ENCODE peak calls at places on chromosomes 4 and X, in six cellular contexts. One of them, this sample, is unnamed.

GRCh38 chr4:97475621-97476020 is 667.7 kb downstream of the STPG2 start:
- DNase-seq in left lung: no peak
- DNase-seq in aorta: no peak
- DNase-seq in mesenchymal stem cell: no peak
- DNase-seq in HCT116: no peak
- DNase-seq in K562: no peak
- DNase-seq in this sample: no peak

GRCh38 chr4:170827562-170828260 is 738.0 kb upstream of the AADAT start:
- DNase-seq in aorta: no peak
- DNase-seq in HCT116: no peak
- DNase-seq in left lung: no peak
- DNase-seq in K562: no peak
- DNase-seq in mesenchymal stem cell: no peak
- DNase-seq in this sample: peak

GRCh38 chrX:68724531-68725020 is 77.1 kb downstream of the STARD8 start:
- DNase-seq in left lung: no peak
- DNase-seq in HCT116: no peak
- DNase-seq in aorta: no peak
- DNase-seq in K562: no peak
- DNase-seq in mesenchymal stem cell: no peak
- DNase-seq in this sample: no peak

GRCh38 chrX:121851033-121851432 is 803.6 kb downstream of the GLUD2 start:
- DNase-seq in aorta: no peak
- DNase-seq in left lung: no peak
- DNase-seq in mesenchymal stem cell: no peak
- DNase-seq in K562: peak
- DNase-seq in HCT116: no peak
- DNase-seq in this sample: no peak

GRCh38 chr4:119025916-119026661 is 109.5 kb upstream of the MYOZ2 start:
- DNase-seq in mesenchymal stem cell: peak
- DNase-seq in HCT116: peak
- DNase-seq in K562: no peak
- DNase-seq in left lung: no peak
- DNase-seq in aorta: no peak
- DNase-seq in this sample: peak

GRCh38 chr4:16082424-16083216 is 1.2 kb downstream of the PROM1 start:
- DNase-seq in HCT116: no peak
- DNase-seq in K562: no peak
- DNase-seq in left lung: peak
- DNase-seq in aorta: peak
- DNase-seq in mesenchymal stem cell: peak
- DNase-seq in this sample: no peak

GRCh38 chr4:48639816-48640215 is 140.3 kb downstream of the FRYL start:
- DNase-seq in HCT116: no peak
- DNase-seq in K562: no peak
- DNase-seq in mesenchymal stem cell: no peak
- DNase-seq in left lung: no peak
- DNase-seq in aorta: no peak
- DNase-seq in this sample: no peak

GRCh38 chr4:103050736-103051436 is 25.7 kb downstream of the SLC9B2 start:
- DNase-seq in K562: no peak
- DNase-seq in HCT116: no peak
- DNase-seq in mesenchymal stem cell: no peak
- DNase-seq in aorta: no peak
- DNase-seq in left lung: no peak
- DNase-seq in this sample: no peak

GRCh38 chr4:135508006-135508714 is 1306.6 kb upstream of the PABPC4L start:
- DNase-seq in aorta: no peak
- DNase-seq in left lung: no peak
- DNase-seq in K562: no peak
- DNase-seq in HCT116: peak
- DNase-seq in mesenchymal stem cell: peak
- DNase-seq in this sample: peak

GRCh38 chr4:13059015-13059414 is 425.1 kb downstream of the RAB28 start:
- DNase-seq in mesenchymal stem cell: no peak
- DNase-seq in left lung: no peak
- DNase-seq in K562: no peak
- DNase-seq in aorta: no peak
- DNase-seq in HCT116: no peak
- DNase-seq in this sample: no peak

GRCh38 chr4:122633211-122633610 is 12.3 kb upstream of the IL21 start:
- DNase-seq in aorta: no peak
- DNase-seq in left lung: no peak
- DNase-seq in mesenchymal stem cell: no peak
- DNase-seq in HCT116: no peak
- DNase-seq in K562: no peak
- DNase-seq in this sample: no peak

GRCh38 chr4:11050766-11051165 is 366.2 kb upstream of the CLNK start:
- DNase-seq in left lung: no peak
- DNase-seq in aorta: no peak
- DNase-seq in HCT116: no peak
- DNase-seq in mesenchymal stem cell: no peak
- DNase-seq in K562: no peak
- DNase-seq in this sample: no peak

GRCh38 chr4:88616275-88616996 is 24.2 kb downstream of the HERC3 start:
- DNase-seq in aorta: no peak
- DNase-seq in mesenchymal stem cell: peak
- DNase-seq in K562: no peak
- DNase-seq in left lung: no peak
- DNase-seq in HCT116: no peak
- DNase-seq in this sample: no peak

GRCh38 chr4:17577660-17578481 is 873 bp downstream of the LAP3 start:
- DNase-seq in mesenchymal stem cell: no peak
- DNase-seq in K562: peak
- DNase-seq in left lung: peak
- DNase-seq in aorta: peak
- DNase-seq in HCT116: no peak
- DNase-seq in this sample: no peak

GRCh38 chr4:103424853-103425252 is 226.7 kb upstream of the CENPE start:
- DNase-seq in aorta: no peak
- DNase-seq in K562: no peak
- DNase-seq in left lung: no peak
- DNase-seq in mesenchymal stem cell: peak
- DNase-seq in HCT116: no peak
- DNase-seq in this sample: peak

GRCh38 chr4:1212546-1213335 is 36.2 kb downstream of the CTBP1 start:
- DNase-seq in HCT116: no peak
- DNase-seq in left lung: peak
- DNase-seq in mesenchymal stem cell: no peak
- DNase-seq in aorta: peak
- DNase-seq in K562: no peak
- DNase-seq in this sample: no peak

GRCh38 chrX:2629316-2630168 is 61.6 kb upstream of the CD99 start:
- DNase-seq in K562: peak
- DNase-seq in mesenchymal stem cell: no peak
- DNase-seq in HCT116: no peak
- DNase-seq in aorta: no peak
- DNase-seq in left lung: no peak
- DNase-seq in this sample: no peak

GRCh38 chr4:170088686-170089085 is 1.1 kb downstream of the AADAT start:
- DNase-seq in mesenchymal stem cell: peak
- DNase-seq in aorta: no peak
- DNase-seq in HCT116: no peak
- DNase-seq in left lung: no peak
- DNase-seq in K562: no peak
- DNase-seq in this sample: no peak

DNA sequence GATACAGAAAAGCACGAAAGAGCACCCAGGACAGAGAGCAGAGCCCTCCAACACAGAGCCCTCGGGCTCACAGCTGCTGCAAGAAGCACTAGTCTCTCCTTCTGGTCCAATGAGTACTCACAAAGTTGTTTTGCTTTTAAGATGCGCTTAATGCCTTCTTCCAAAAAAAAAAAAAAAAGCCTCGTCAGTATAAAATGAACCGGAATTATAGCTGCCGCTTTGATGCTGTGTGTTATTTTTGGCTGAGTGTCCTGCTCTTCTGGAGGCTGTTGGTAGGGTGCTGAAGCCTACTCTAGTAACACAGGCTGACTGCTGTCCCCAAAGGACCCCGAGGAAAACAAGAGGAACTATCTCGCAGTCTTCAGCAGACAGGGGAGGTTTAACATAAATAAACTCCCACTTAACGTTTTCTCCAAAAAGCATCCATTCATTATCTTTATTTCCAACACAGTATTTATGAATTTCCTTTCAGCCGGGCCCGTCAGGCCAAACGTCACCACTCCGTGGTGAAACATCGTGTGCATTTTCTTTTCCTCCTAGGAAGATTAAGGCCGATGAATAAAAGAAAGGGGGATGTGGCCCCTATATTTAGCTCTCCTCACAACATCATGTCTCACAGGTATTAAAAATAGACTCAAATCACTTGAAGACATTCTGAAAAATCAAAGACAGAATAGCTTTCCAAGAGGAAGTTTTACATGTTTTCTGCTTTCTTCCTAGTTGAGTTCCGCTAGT is 213.8 kb upstream of the PPARGC1A start:
- DNase-seq in mesenchymal stem cell: peak
- DNase-seq in HCT116: no peak
- DNase-seq in K562: no peak
- DNase-seq in left lung: no peak
- DNase-seq in aorta: no peak
- DNase-seq in this sample: no peak
- H3K27ac ChIP-seq in mesenchymal stem cell: no peak
- H3K27ac ChIP-seq in HCT116: no peak
- H3K27ac ChIP-seq in K562: no peak
- H3K27ac ChIP-seq in left lung: no peak
- H3K27ac ChIP-seq in aorta: no peak
- H3K27ac ChIP-seq in this sample: no peak

GRCh38 chr4:101158136-101158485 is 189.2 kb downstream of the PPP3CA start:
- DNase-seq in left lung: no peak
- DNase-seq in mesenchymal stem cell: no peak
- DNase-seq in HCT116: no peak
- DNase-seq in aorta: no peak
- DNase-seq in K562: no peak
- DNase-seq in this sample: no peak

GRCh38 chr4:101156619-101157310 is 190.6 kb downstream of the PPP3CA start:
- DNase-seq in aorta: no peak
- DNase-seq in mesenchymal stem cell: no peak
- DNase-seq in K562: no peak
- DNase-seq in HCT116: no peak
- DNase-seq in left lung: no peak
- DNase-seq in this sample: no peak

GRCh38 chr4:101160792-101161592 is 186.3 kb downstream of the PPP3CA start:
- DNase-seq in K562: no peak
- DNase-seq in mesenchymal stem cell: no peak
- DNase-seq in left lung: no peak
- DNase-seq in aorta: no peak
- DNase-seq in HCT116: peak
- DNase-seq in this sample: peak

GRCh38 chr4:101157415-101158135 is 189.8 kb downstream of the PPP3CA start:
- DNase-seq in aorta: no peak
- DNase-seq in HCT116: no peak
- DNase-seq in left lung: no peak
- DNase-seq in K562: no peak
- DNase-seq in mesenchymal stem cell: peak
- DNase-seq in this sample: no peak

DNA sequence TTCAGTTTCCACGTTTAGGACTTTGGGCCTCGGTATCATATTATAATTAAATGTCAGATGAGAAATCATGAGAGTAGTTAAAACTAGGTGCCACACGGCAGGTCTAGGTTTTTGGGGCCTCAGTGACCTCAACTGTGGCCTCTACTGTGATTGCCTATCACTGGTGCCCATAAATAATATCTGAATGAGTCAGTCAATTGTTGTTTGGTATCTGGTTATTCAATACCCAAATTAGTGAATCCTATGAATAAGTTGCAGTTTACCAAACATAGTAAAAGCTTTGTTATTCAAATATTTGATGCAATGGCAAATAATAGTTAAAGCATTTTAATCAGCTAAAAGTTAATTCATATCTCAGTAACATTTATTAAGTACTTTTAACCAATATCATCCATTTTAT is 188.8 kb downstream of the PPP3CA start:
- DNase-seq in left lung: no peak
- DNase-seq in aorta: no peak
- DNase-seq in mesenchymal stem cell: no peak
- DNase-seq in HCT116: no peak
- DNase-seq in K562: no peak
- DNase-seq in this sample: no peak
- H3K27ac ChIP-seq in left lung: no peak
- H3K27ac ChIP-seq in aorta: no peak
- H3K27ac ChIP-seq in mesenchymal stem cell: no peak
- H3K27ac ChIP-seq in HCT116: peak
- H3K27ac ChIP-seq in K562: no peak
- H3K27ac ChIP-seq in this sample: no peak

GRCh38 chr4:116099596-116099995 is 985.8 kb downstream of the TRAM1L1 start:
- DNase-seq in aorta: no peak
- DNase-seq in mesenchymal stem cell: peak
- DNase-seq in K562: no peak
- DNase-seq in left lung: no peak
- DNase-seq in HCT116: no peak
- DNase-seq in this sample: peak
- H3K27ac ChIP-seq in aorta: no peak
- H3K27ac ChIP-seq in mesenchymal stem cell: no peak
- H3K27ac ChIP-seq in K562: no peak
- H3K27ac ChIP-seq in left lung: no peak
- H3K27ac ChIP-seq in HCT116: no peak
- H3K27ac ChIP-seq in this sample: no peak

DNA sequence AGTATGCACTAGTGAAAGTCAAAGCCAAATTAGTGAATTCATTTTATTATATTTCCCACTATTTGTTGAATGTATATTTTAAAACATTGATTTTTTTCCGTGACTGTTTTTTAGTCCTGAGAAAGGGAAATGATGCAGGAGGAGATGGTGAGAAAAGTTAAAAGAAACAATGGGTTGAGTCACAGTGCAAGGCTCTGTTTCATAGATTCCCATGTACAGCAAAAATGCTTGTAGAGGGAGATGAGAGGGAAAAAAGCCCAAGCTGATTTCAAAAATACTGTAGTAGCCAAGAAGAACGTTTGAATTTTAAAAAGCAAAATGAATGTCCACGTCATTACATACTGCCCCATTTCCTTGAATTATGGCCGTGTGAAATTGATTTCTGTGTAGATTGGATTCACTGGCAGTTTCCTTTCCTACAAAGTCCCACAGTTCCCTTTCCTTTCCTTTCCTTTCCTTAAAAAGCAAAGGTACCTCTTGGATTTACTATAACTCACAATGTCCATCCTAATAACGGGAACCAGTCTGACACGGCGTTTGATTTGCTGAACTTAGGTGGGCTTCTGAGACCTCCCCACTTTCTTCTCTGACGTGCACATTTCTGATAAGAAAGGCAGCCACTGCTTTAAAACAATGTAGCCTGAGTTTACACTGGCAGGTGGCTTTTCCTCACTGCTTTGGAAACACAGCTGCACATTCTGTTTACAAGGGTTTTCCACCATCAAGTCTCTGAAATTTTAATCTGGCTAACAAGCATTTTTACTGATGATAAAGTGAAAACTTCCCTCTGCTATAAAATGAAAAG is 63.7 kb downstream of the SPCS3 start:
- DNase-seq in K562: no peak
- DNase-seq in HCT116: no peak
- DNase-seq in left lung: no peak
- DNase-seq in mesenchymal stem cell: no peak
- DNase-seq in aorta: no peak
- DNase-seq in this sample: no peak
- H3K27ac ChIP-seq in K562: no peak
- H3K27ac ChIP-seq in HCT116: no peak
- H3K27ac ChIP-seq in left lung: no peak
- H3K27ac ChIP-seq in mesenchymal stem cell: no peak
- H3K27ac ChIP-seq in aorta: no peak
- H3K27ac ChIP-seq in this sample: no peak

GRCh38 chr4:78778530-78778929 is 2.4 kb downstream of the BMP2K start:
- DNase-seq in aorta: no peak
- DNase-seq in K562: no peak
- DNase-seq in mesenchymal stem cell: no peak
- DNase-seq in HCT116: no peak
- DNase-seq in left lung: no peak
- DNase-seq in this sample: no peak
- H3K27ac ChIP-seq in aorta: no peak
- H3K27ac ChIP-seq in K562: peak
- H3K27ac ChIP-seq in mesenchymal stem cell: no peak
- H3K27ac ChIP-seq in HCT116: no peak
- H3K27ac ChIP-seq in left lung: no peak
- H3K27ac ChIP-seq in this sample: no peak

This sample was measured in epithelial cell of prostate.